ENCODE peak calls at places on chromosomes 2 and 18, in eight cellular contexts. E, X, T, B, Y, F, U and Q are unnamed samples.

GRCh38 chr2:100813527-100813926 is 6.4 kb upstream of the NPAS2 start:
- DNase-seq in E (no peak), X (peak), T (no peak), B (no peak), Y (no peak), F (no peak), U (no peak), Q (no peak)

GRCh38 chr2:47159627-47160026 is 4.5 kb upstream of the STPG4 start:
- DNase-seq in E (no peak), X (no peak), T (no peak), B (no peak), Y (no peak), F (no peak), U (no peak), Q (no peak)

GRCh38 chr2:63580651-63581050 is 7.6 kb downstream of the WDPCP start:
- DNase-seq in E (no peak), X (no peak), T (no peak), B (no peak), Y (no peak), F (no peak), U (no peak), Q (no peak)

GRCh38 chr18:75926811-75927210 is 499.3 kb upstream of the SMIM21 start:
- DNase-seq in E (no peak), X (no peak), T (no peak), B (no peak), Y (no peak), F (no peak), U (no peak), Q (no peak)

GRCh38 chr2:138115664-138116063 is 151.4 kb downstream of the HNMT start:
- DNase-seq in E (no peak), X (no peak), T (no peak), B (no peak), Y (no peak), F (no peak), U (no peak), Q (no peak)

GRCh38 chr2:222105046-222105445 is 193.8 kb downstream of the PAX3 start:
- DNase-seq in E (no peak), X (no peak), T (no peak), B (no peak), Y (no peak), F (no peak), U (no peak), Q (no peak)

GRCh38 chr2:27966466-27966865 is 75.9 kb downstream of the BABAM2 start:
- DNase-seq in E (no peak), X (peak), T (no peak), B (no peak), Y (no peak), F (no peak), U (no peak), Q (no peak)

GRCh38 chr18:5251117-5251516 is 44.4 kb downstream of the ZBTB14 start:
- DNase-seq in E (no peak), X (no peak), T (no peak), B (no peak), Y (no peak), F (no peak), U (no peak), Q (no peak)

GRCh38 chr2:127681288-127681771 is 6.0 kb upstream of the LIMS2 start:
- DNase-seq in E (no peak), X (no peak), T (no peak), B (peak), Y (no peak), F (peak), U (peak), Q (no peak)

GRCh38 chr2:174083843-174084458 is 118.8 kb upstream of the SP3 start:
- DNase-seq in E (no peak), X (no peak), T (no peak), B (no peak), Y (no peak), F (no peak), U (no peak), Q (no peak)

DNA sequence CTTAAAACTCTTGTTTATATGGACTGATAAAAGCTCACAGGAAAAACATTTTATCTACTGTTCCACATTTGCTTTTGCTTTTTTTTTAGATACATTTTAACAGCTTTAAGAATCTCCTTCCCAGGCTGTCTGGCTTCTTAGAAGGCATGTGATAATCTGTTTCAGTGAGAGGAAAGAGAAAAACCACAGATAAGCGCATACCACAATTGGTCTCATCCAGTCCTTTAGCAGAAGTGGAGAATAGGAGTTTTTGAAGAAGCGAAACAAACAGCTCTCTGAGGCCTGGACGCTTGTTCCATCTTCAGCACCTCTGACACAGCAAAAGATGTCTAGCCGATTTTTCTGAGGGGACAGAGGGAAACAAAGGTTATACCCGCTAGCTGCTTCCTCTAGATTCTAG is 37.6 kb downstream of the RMC1 start:
- DNase-seq in E (no peak), X (peak), T (peak), B (no peak), Y (peak), F (no peak), U (no peak), Q (no peak)
- H3K27ac ChIP-seq in E (no peak), X (no peak), T (no peak), B (no peak), Y (peak), F (no peak), U (no peak), Q (no peak)

DNA sequence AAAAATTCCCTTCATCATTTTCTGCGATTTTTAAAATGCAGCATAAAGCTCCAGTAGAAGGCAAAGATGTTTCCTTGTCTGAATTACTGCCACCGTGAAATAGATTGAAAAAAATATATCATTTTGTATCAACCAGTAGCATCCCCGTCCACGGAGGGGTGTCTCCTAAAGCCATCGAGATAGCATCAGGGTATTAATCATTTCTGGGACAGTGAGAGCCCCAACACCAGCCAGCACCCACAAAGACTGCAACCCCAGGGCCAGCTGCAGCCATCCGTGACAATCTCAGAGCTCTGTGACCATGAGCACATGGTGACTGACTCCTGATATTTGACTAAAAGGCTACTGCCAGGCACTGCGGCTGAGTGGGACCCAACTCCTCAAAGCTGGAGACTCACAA is 64.1 kb upstream of the SIX3 start:
- DNase-seq in E (no peak), X (no peak), T (no peak), B (no peak), Y (no peak), F (no peak), U (no peak), Q (no peak)
- H3K27ac ChIP-seq in E (no peak), X (no peak), T (no peak), B (no peak), Y (no peak), F (no peak), U (no peak), Q (no peak)

DNA sequence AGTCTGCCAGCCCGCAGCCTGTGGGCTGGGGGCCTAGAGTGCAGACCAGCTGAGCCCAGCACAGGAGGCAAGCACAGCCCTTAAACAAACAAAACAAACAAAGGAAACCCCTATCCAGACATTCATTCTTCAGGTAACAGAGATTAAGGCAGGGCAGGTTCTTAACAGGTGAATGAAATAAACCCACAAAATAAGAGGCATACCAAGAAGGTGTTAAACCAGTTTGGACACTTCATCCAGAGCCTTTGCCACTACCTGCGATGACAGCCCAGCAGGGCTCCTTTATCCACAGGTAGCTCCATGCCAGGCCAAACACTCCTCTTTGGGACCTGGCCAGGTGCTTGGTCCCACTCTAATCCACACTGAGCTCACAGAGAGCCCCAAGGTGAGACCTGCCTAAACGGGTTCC is 209.7 kb upstream of the SIX2 start:
- DNase-seq in E (no peak), X (no peak), T (no peak), B (peak), Y (no peak), F (no peak), U (no peak), Q (no peak)
- H3K27ac ChIP-seq in E (no peak), X (no peak), T (no peak), B (peak), Y (no peak), F (no peak), U (no peak), Q (no peak)

DNA sequence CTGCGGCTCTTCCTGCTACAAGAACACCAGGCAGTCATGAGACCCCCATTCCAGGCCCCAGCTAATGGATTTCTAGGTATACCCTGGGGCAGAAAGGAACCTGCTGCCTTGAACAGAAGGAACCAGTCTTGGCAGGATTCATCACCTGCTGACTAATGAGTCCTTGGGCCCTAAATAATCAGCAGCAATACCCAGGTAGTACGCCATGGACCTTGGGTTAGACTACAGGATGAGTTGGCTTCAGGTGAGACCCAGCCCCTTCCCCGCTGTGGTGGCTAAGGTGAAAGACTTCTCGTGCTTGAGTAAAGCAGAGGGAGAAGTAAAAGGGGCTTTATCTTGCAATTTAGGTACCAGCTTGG is 105.0 kb downstream of the SPIRE1 start:
- DNase-seq in E (no peak), X (no peak), T (no peak), B (no peak), Y (no peak), F (no peak), U (no peak), Q (no peak)
- H3K27ac ChIP-seq in E (no peak), X (no peak), T (no peak), B (peak), Y (no peak), F (no peak), U (no peak), Q (peak)

GRCh38 chr18:77635858-77636257 is 386.2 kb downstream of the GALR1 start:
- DNase-seq in E (no peak), X (no peak), T (no peak), B (no peak), Y (no peak), F (no peak), U (no peak), Q (no peak)
- H3K27ac ChIP-seq in E (no peak), X (no peak), T (no peak), B (no peak), Y (no peak), F (no peak), U (no peak), Q (no peak)

DNA sequence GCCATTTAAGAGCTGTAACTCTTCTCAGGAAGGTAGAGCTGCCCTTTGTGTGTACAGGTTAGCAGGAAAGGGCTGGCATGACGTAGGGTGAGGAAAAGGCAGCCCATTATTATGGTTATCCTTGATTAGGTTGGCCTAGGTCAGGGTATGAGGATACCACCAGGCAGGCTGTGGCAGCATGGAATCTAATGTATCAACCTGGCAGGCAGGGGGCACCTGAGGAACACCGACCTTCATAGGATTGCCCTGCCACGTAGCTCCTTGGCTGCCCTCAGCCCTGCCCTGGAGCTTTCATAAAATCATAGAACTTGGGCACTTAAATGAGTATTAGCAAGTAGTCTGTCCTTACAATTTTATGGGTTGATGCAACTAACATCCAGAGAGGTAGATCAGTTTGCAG is 261.6 kb downstream of the LTBP1 start:
- DNase-seq in E (no peak), X (no peak), T (no peak), B (no peak), Y (no peak), F (no peak), U (no peak), Q (no peak)
- H3K27ac ChIP-seq in E (peak), X (peak), T (no peak), B (no peak), Y (no peak), F (no peak), U (no peak), Q (no peak)